ENCODE peak calls at places on chromosomes 7 and 10, in six cellular contexts. V is A673, N is OCI-LY7, G is B cell, B is colonic mucosa, F is fibroblast of villous mesenchyme. E is an unnamed sample.

GRCh38 chr10:10661176-10661575 is 356.5 kb upstream of the CELF2 start:
- DNase-seq in V (no peak), N (no peak), G (no peak), B (no peak), F (peak), E (no peak)

GRCh38 chr7:157468221-157469111 is 131.7 kb downstream of the DNAJB6 start:
- DNase-seq in V (no peak), N (no peak), G (no peak), B (no peak), F (no peak), E (no peak)

GRCh38 chr10:11687357-11687771 is 54.8 kb upstream of the ECHDC3 start:
- DNase-seq in V (no peak), N (no peak), G (no peak), B (no peak), F (no peak), E (no peak)

GRCh38 chr10:30254926-30255325 is 94.2 kb downstream of the MTPAP start:
- DNase-seq in V (no peak), N (no peak), G (no peak), B (no peak), F (peak), E (no peak)

GRCh38 chr7:12386237-12386839 is 17.3 kb downstream of the VWDE start:
- DNase-seq in V (no peak), N (no peak), G (no peak), B (no peak), F (no peak), E (no peak)

GRCh38 chr10:133399123-133399601 is 5.2 kb downstream of the MTG1 start:
- DNase-seq in V (no peak), N (no peak), G (no peak), B (no peak), F (no peak), E (no peak)

GRCh38 chr7:157336383-157337315 is at the start of gene DNAJB6:
- DNase-seq in V (peak), N (peak), G (peak), B (peak), F (peak), E (peak)

GRCh38 chr7:42237162-42237821 is at the start of gene GLI3:
- DNase-seq in V (peak), N (no peak), G (peak), B (peak), F (peak), E (peak)

GRCh38 chr7:19143930-19144574 is 1.2 kb downstream of the FERD3L start:
- DNase-seq in V (no peak), N (no peak), G (no peak), B (no peak), F (no peak), E (no peak)

GRCh38 chr10:46288601-46289206 is 1.9 kb downstream of the ANTXRL start:
- DNase-seq in V (no peak), N (no peak), G (no peak), B (no peak), F (no peak), E (no peak)

GRCh38 chr10:18968196-18968595 is 80.4 kb upstream of the MALRD1 start:
- DNase-seq in V (no peak), N (no peak), G (no peak), B (no peak), F (peak), E (no peak)

GRCh38 chr10:124611738-124612137 is 132.4 kb downstream of the FAM53B start:
- DNase-seq in V (no peak), N (no peak), G (peak), B (no peak), F (no peak), E (peak)

GRCh38 chr7:4143006-4143405 is 539.1 kb upstream of the FOXK1 start:
- DNase-seq in V (no peak), N (no peak), G (no peak), B (no peak), F (no peak), E (no peak)

GRCh38 chr10:121313119-121313858 is 285.0 kb downstream of the FGFR2 start:
- DNase-seq in V (no peak), N (no peak), G (no peak), B (no peak), F (no peak), E (no peak)

GRCh38 chr7:36601596-36601995 is 122.7 kb downstream of the AOAH start:
- DNase-seq in V (no peak), N (no peak), G (no peak), B (no peak), F (no peak), E (no peak)

GRCh38 chr10:97542169-97543024 is 30.2 kb upstream of the ANKRD2 start:
- DNase-seq in V (peak), N (no peak), G (no peak), B (peak), F (peak), E (peak)

GRCh38 chr10:78307576-78307975 is 273.9 kb downstream of the RPS24 start:
- DNase-seq in V (no peak), N (no peak), G (no peak), B (peak), F (no peak), E (no peak)

GRCh38 chr10:68047088-68047487 is 28.0 kb downstream of the HERC4 start:
- DNase-seq in V (no peak), N (no peak), G (no peak), B (no peak), F (peak), E (no peak)

GRCh38 chr7:157831143-157831900 is 494.5 kb downstream of the DNAJB6 start:
- DNase-seq in V (no peak), N (no peak), G (no peak), B (no peak), F (no peak), E (no peak)

GRCh38 chr10:37801557-37801956 is 55.9 kb downstream of the ZNF248 start:
- DNase-seq in V (no peak), N (no peak), G (no peak), B (no peak), F (no peak), E (no peak)

GRCh38 chr7:158821173-158822021 is 7.9 kb downstream of the ESYT2 start:
- DNase-seq in V (peak), N (no peak), G (no peak), B (no peak), F (peak), E (peak)

GRCh38 chr7:47482013-47482761 is 99.7 kb downstream of the TNS3 start:
- DNase-seq in V (no peak), N (no peak), G (no peak), B (no peak), F (peak), E (peak)

GRCh38 chr7:149723082-149723767 is 50.2 kb downstream of the ZNF467 start:
- DNase-seq in V (no peak), N (no peak), G (no peak), B (no peak), F (no peak), E (no peak)

GRCh38 chr10:10128387-10128786 is 889.3 kb upstream of the CELF2 start:
- DNase-seq in V (no peak), N (no peak), G (no peak), B (no peak), F (peak), E (no peak)

GRCh38 chr10:31604141-31604540 is 285.1 kb downstream of the ZEB1 start:
- DNase-seq in V (peak), N (no peak), G (no peak), B (no peak), F (peak), E (no peak)

GRCh38 chr10:49592726-49593563 is 17.2 kb upstream of the SLC18A3 start:
- DNase-seq in V (peak), N (peak), G (peak), B (peak), F (peak), E (peak)

GRCh38 chr7:155375337-155376277 is 77.9 kb downstream of the INSIG1 start:
- DNase-seq in V (peak), N (no peak), G (no peak), B (no peak), F (no peak), E (no peak)

GRCh38 chr7:151679868-151680534 is 160.3 kb upstream of the RHEB start:
- DNase-seq in V (no peak), N (no peak), G (no peak), B (no peak), F (no peak), E (no peak)

GRCh38 chr10:96448021-96448457 is 65.7 kb downstream of the TLL2 start:
- DNase-seq in V (peak), N (no peak), G (no peak), B (no peak), F (no peak), E (no peak)

GRCh38 chr10:52019656-52020055 is 294.4 kb upstream of the DKK1 start:
- DNase-seq in V (no peak), N (no peak), G (no peak), B (no peak), F (no peak), E (no peak)

GRCh38 chr7:149733554-149734513 is 39.6 kb downstream of the ZNF467 start:
- DNase-seq in V (no peak), N (no peak), G (no peak), B (no peak), F (no peak), E (no peak)

DNA sequence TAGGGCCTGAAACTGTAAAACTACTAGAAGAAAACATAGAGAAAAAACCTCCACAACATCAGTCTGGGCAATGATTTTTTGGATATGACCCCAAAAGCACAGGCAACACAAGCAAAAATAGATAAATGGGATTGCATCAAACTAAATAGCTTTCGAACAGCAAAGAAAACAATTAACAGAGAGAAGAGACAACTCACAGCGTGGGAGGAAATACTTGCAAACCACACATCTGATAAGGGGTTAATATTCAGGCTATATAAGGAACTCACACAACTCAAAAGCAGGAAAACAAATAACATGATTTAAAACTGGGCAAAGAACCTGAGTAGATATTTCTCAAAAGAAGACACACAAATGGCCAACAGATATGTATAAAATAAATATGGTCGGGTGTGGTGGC is 7.7 kb upstream of the GSTK1 start:
- DNase-seq in V (no peak), N (no peak), G (no peak), B (no peak), F (peak), E (no peak)
- TF ChIP-seq CTCF in V (no peak), N (no peak), G (no peak), B (no peak), F (no peak), E (no peak)

GRCh38 chr7:43537765-43538403 is 45.0 kb upstream of the STK17A start:
- DNase-seq in V (no peak), N (no peak), G (no peak), B (no peak), F (no peak), E (no peak)
- TF ChIP-seq CTCF in V (no peak), N (no peak), G (no peak), B (no peak), F (no peak), E (no peak)

GRCh38 chr10:35379226-35380137 is 43.2 kb downstream of the CCNY start:
- DNase-seq in V (peak), N (peak), G (peak), B (no peak), F (peak), E (peak)
- TF ChIP-seq CTCF in V (peak), N (peak), G (peak), B (no peak), F (no peak), E (no peak)

GRCh38 chr7:81260152-81260551 is 341.3 kb upstream of the SEMA3C start:
- DNase-seq in V (no peak), N (no peak), G (no peak), B (no peak), F (peak), E (no peak)

DNA sequence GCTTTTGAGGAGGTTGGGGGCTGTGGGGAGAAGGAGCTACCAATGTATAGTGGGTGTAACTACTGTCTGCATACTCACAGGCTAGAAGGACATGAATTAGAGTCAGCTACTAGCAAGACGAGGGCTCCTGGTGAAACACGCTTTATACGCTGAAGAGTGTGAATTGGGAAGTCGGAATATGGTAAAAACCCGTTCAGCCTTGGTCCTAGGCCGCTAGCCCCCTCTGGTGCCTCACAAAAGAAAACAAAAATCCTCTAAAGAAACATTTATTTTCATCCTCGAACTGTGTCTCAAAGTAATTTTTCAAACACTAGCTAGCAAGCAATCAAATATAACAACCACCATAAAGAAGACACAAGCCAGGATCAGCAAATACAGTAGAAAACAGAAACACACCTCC is 338.1 kb upstream of the SEMA3C start:
- DNase-seq in V (peak), N (no peak), G (no peak), B (no peak), F (peak), E (no peak)
- TF ChIP-seq CTCF in V (peak), N (no peak), G (no peak), B (no peak), F (peak), E (no peak)

GRCh38 chr10:63068246-63068645 is 64.9 kb upstream of the NRBF2 start:
- DNase-seq in V (peak), N (no peak), G (no peak), B (no peak), F (peak), E (peak)

GRCh38 chr10:63071145-63071544 is 62.0 kb upstream of the NRBF2 start:
- DNase-seq in V (no peak), N (no peak), G (no peak), B (no peak), F (no peak), E (no peak)

GRCh38 chr10:63069318-63069717 is 63.8 kb upstream of the NRBF2 start:
- DNase-seq in V (no peak), N (no peak), G (no peak), B (no peak), F (no peak), E (no peak)

GRCh38 chr10:63077800-63078199 is 55.3 kb upstream of the NRBF2 start:
- DNase-seq in V (no peak), N (no peak), G (no peak), B (no peak), F (no peak), E (no peak)

DNA sequence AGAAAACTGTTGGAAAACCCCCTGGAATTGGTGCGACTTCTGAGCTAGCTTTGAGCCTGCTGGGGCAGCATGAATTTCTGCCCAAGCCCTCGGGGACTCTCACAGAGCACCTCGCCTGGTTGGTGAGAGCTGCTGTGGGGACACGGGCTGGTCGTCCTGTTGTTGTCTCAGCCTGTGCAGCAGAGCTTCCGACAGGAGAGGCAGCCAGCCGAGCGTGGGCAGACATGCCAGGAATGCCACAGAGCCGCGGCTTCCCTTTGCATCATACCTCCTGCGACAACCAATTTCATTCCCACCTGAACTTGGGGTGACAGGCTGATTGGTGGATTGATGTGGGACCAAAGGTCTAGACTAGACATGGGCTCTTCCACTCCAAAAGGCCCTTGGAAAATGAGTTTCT is 60.2 kb upstream of the NRBF2 start:
- DNase-seq in V (no peak), N (no peak), G (no peak), B (no peak), F (no peak), E (no peak)
- TF ChIP-seq CTCF in V (no peak), N (no peak), G (no peak), B (no peak), F (no peak), E (no peak)

GRCh38 chr7:25720427-25720826 is 431.6 kb upstream of the NFE2L3 start:
- DNase-seq in V (peak), N (peak), G (no peak), B (no peak), F (no peak), E (no peak)
- TF ChIP-seq CTCF in V (peak), N (peak), G (no peak), B (no peak), F (peak), E (no peak)

E was measured in activated CD8-positive, alpha-beta T cell treated with anti-CD3 and anti-CD28 coated beads for 36 hours.